ENCODE peak calls at places on chromosomes 13 and 19, in five cellular contexts. C is CD8-positive, alpha-beta memory T cell; Q is heart right ventricle; E is breast epithelium; S is H9. P is an unnamed sample.

GRCh38 chr13:74077847-74078246 is 56.4 kb downstream of the KLF12 start:
- DNase-seq in C (no peak), Q (no peak), E (no peak), S (no peak), P (no peak)

GRCh38 chr19:2274937-2275535 is 6.9 kb downstream of the PEAK3 start:
- DNase-seq in C (peak; percentile 51), Q (peak; percentile 60), E (peak; percentile 48), S (peak; percentile 82), P (peak; percentile 87)

GRCh38 chr19:57099199-57099661 is 20.6 kb upstream of the USP29 start:
- DNase-seq in C (peak; percentile 18), Q (peak; percentile 75), E (no peak), S (peak; percentile 65), P (peak; percentile 59)

GRCh38 chr19:8361921-8362793 is 1.8 kb upstream of the ANGPTL4 start:
- DNase-seq in C (no peak), Q (peak; percentile 93), E (peak; percentile 98), S (no peak), P (peak; percentile 69)

GRCh38 chr13:45500492-45501174 is 35.9 kb downstream of the COG3 start:
- DNase-seq in C (no peak), Q (no peak), E (no peak), S (no peak), P (no peak)

GRCh38 chr19:45653634-45654033 is 14.4 kb upstream of the GIPR start:
- DNase-seq in C (no peak), Q (no peak), E (no peak), S (no peak), P (peak; percentile 64)

GRCh38 chr19:5128251-5128931 is 159.5 kb downstream of the KDM4B start:
- DNase-seq in C (no peak), Q (peak; percentile 78), E (no peak), S (no peak), P (peak; percentile 74)

GRCh38 chr13:113441661-113442060 is 11.6 kb downstream of the ADPRHL1 start:
- DNase-seq in C (no peak), Q (no peak), E (no peak), S (no peak), P (no peak)

GRCh38 chr19:32708457-32708856 is 11.1 kb upstream of the TDRD12 start:
- DNase-seq in C (no peak), Q (no peak), E (no peak), S (no peak), P (no peak)

GRCh38 chr19:19464339-19465098 is 50.8 kb downstream of the TSSK6 start:
- DNase-seq in C (no peak), Q (no peak), E (no peak), S (no peak), P (no peak)

GRCh38 chr19:7917292-7918061 is 2.7 kb upstream of the SNAPC2 start:
- DNase-seq in C (peak; percentile 49), Q (peak; percentile 57), E (no peak), S (peak; percentile 71), P (peak; percentile 81)

GRCh38 chr13:45602183-45602582 is 13.4 kb downstream of the ERICH6B start:
- DNase-seq in C (no peak), Q (no peak), E (no peak), S (no peak), P (peak; percentile 16)

GRCh38 chr13:51380269-51380668 is 40.8 kb downstream of the SERPINE3 start:
- DNase-seq in C (no peak), Q (no peak), E (no peak), S (no peak), P (no peak)

GRCh38 chr13:19794552-19795143 is 11.9 kb upstream of the PSPC1 start:
- DNase-seq in C (no peak), Q (no peak), E (peak; percentile 45), S (peak; percentile 81), P (no peak)

GRCh38 chr13:107866666-107867623 is 348.4 kb downstream of the LIG4 start:
- DNase-seq in C (no peak), Q (peak; percentile 3), E (no peak), S (peak; percentile 43), P (peak; percentile 73)

GRCh38 chr13:71067164-71067815 is 799.7 kb downstream of the DACH1 start:
- DNase-seq in C (no peak), Q (no peak), E (no peak), S (no peak), P (no peak)

GRCh38 chr19:412356-413355 is 3.7 kb upstream of the C2CD4C start:
- DNase-seq in C (no peak), Q (no peak), E (no peak), S (peak; percentile 70), P (no peak)
- H3K27me3 ChIP-seq in C (peaks cover 13% of the 10 kb centered on the region), Q (peaks cover 48% of the 10 kb centered on the region), E (peaks cover 7% of the 10 kb centered on the region), S (no peaks in the 10 kb centered on the region), P (peaks cover 28% of the 10 kb centered on the region)

GRCh38 chr19:13089139-13089856 is 13.4 kb downstream of the LYL1 start:
- DNase-seq in C (no peak), Q (no peak), E (no peak), S (peak; percentile 79), P (no peak)
- H3K4me1 ChIP-seq in C (no peaks in the 10 kb centered on the region), Q (peaks cover 70% of the 10 kb centered on the region), E (peaks cover 9% of the 10 kb centered on the region), S (peaks cover 2% of the 10 kb centered on the region), P (peaks cover 34% of the 10 kb centered on the region)

DNA sequence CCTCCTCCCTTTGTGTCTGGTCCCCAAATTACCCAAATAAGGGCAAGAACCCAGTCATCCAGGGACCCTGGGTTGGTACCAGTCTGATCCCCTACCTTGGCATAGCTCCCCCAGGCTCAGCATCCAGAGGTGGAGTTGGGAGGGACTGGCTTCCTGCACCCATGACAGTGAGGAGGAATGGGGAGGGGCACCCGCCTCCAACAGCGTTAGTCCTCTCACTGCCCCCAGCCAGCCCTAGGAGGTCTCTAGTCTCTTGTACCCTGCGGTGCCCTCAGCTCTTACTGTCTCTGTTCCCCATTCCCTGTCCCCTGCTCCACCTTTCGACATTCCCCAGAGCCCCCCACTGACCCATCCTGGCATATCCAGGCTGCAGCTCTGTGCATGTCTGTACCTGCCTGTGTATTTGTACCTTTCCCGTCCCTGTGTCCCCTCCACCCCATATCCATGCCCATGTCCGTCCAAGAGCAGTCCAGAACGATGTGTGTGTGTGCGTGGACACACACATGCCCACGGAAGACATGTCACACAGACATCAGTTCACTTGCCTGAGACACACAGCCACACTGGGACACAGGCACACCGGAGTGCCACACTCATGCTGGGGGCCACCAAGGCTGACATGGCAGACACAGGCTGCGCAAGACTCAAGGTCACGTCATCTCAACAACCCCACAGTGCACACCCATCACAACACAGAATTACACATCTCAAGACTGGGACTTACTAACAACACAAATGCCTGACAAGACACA is 17.8 kb downstream of the ERFL start:
- DNase-seq in C (no peak), Q (no peak), E (no peak), S (no peak), P (no peak)
- H3K27me3 ChIP-seq in C (peaks cover 20% of the 10 kb centered on the region), Q (peaks cover 43% of the 10 kb centered on the region), E (no peaks in the 10 kb centered on the region), S (peaks cover 50% of the 10 kb centered on the region), P (peaks cover 43% of the 10 kb centered on the region)

DNA sequence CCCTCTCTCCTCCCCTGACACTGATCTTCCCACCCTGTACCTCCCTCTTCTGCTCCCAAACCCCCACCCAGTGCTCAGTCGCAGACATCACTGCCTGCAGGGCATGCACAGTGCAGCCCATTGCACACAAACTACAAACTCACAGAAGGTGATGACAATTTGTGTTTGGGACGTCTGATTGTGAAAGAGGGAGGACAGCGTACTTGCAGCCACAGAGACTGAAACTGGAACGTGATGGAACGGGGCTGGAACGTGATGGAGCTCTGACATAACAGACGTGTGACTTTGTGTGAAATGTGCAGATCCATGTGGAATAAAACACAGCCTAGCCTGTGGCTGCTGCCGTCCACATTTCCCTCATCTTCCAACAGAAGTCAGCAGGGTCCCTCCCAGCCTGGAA is 57.3 kb upstream of the CEACAM8 start:
- DNase-seq in C (no peak), Q (no peak), E (no peak), S (no peak), P (no peak)
- H3K4me1 ChIP-seq in C (no peaks in the 10 kb centered on the region), Q (no peaks in the 10 kb centered on the region), E (peaks cover under 1% of the 10 kb centered on the region), S (no peaks in the 10 kb centered on the region), P (no peaks in the 10 kb centered on the region)

P was measured in BE2C.